ENCODE peak calls at places on chromosomes 4 and X, in four cellular contexts. P, L, C and M are unnamed samples.

GRCh38 chr4:112817933-112818921 is 181.3 kb downstream of the LARP7 start:
- DNase-seq in C (peak), L (peak), P (peak), M (peak)

GRCh38 chrX:110691446-110691845 is 104.2 kb downstream of the CHRDL1 start:
- DNase-seq in C (no peak), P (no peak), L (no peak), M (no peak)

GRCh38 chrX:109270580-109271484 is 211.1 kb downstream of the GUCY2F start:
- DNase-seq in L (no peak), P (no peak), C (no peak), M (no peak)

GRCh38 chr4:149223659-149224058 is 592.0 kb downstream of the IQCM start:
- DNase-seq in L (no peak), C (no peak), P (no peak), M (no peak)

GRCh38 chr4:84472154-84472553 is 26.9 kb downstream of the NKX6-1 start:
- DNase-seq in L (no peak), P (no peak), C (no peak), M (no peak)

GRCh38 chr4:113840850-113841249 is 79.3 kb upstream of the CAMK2D start:
- DNase-seq in P (no peak), C (no peak), L (no peak), M (no peak)

GRCh38 chr4:137755033-137755471 is 222.8 kb upstream of the PCDH18 start:
- DNase-seq in C (no peak), L (no peak), P (no peak), M (no peak)

GRCh38 chr4:15244354-15244753 is 183.5 kb upstream of the C1QTNF7 start:
- DNase-seq in C (no peak), P (no peak), L (no peak), M (no peak)

GRCh38 chr4:92305148-92305877 is 1.5 kb downstream of the GRID2 start:
- DNase-seq in L (no peak), P (peak), C (peak), M (peak)

GRCh38 chr4:6953751-6954380 is 44.2 kb downstream of the TBC1D14 start:
- DNase-seq in C (peak), P (no peak), L (no peak), M (no peak)

GRCh38 chrX:20681691-20682090 is 415.0 kb upstream of the RPS6KA3 start:
- DNase-seq in C (no peak), L (no peak), P (no peak), M (no peak)

GRCh38 chr4:100797356-100797755 is 279.5 kb upstream of the EMCN start:
- DNase-seq in L (no peak), C (no peak), P (no peak), M (no peak)

GRCh38 chr4:53508446-53508845 is 82.8 kb downstream of the LNX1 start:
- DNase-seq in L (peak), P (no peak), C (peak), M (no peak)

GRCh38 chr4:166838975-166839614 is 395.2 kb downstream of the SPOCK3 start:
- DNase-seq in C (no peak), L (no peak), P (no peak), M (no peak)

GRCh38 chr4:25174674-25175073 is 14.4 kb upstream of the SEPSECS start:
- DNase-seq in P (no peak), L (no peak), C (peak), M (no peak)

GRCh38 chr4:182616476-182616875 is 300.7 kb downstream of the DCTD start:
- DNase-seq in C (no peak), P (no peak), L (no peak), M (no peak)

GRCh38 chrX:26032141-26032917 is 105.8 kb upstream of the MAGEB18 start:
- DNase-seq in P (no peak), C (no peak), L (no peak), M (no peak)

GRCh38 chrX:14014526-14014925 is 15.2 kb downstream of the GEMIN8 start:
- DNase-seq in L (no peak), C (no peak), P (no peak), M (no peak)

GRCh38 chr4:140151700-140152014 is 2.3 kb downstream of the MAML3 start:
- DNase-seq in L (peak), P (peak), C (peak), M (peak)

GRCh38 chrX:77918568-77918967 is 8.1 kb downstream of the ATP7A start:
- DNase-seq in L (no peak), P (no peak), C (no peak), M (no peak)

GRCh38 chr4:106594291-106594952 is 225.8 kb upstream of the GIMD1 start:
- DNase-seq in L (no peak), C (no peak), P (no peak), M (no peak)

GRCh38 chrX:39688576-39689373 is 409.0 kb downstream of the BCOR start:
- DNase-seq in L (peak), P (no peak), C (peak), M (peak)
- TF ChIP-seq PHF8 in L (no peak), P (peak), C (peak), M (no peak)

GRCh38 chr4:3689576-3690551 is 76.3 kb upstream of the ADRA2C start:
- DNase-seq in L (no peak), P (no peak), C (no peak), M (no peak)
- TF ChIP-seq PHF8 in L (no peak), P (no peak), C (no peak), M (no peak)

DNA sequence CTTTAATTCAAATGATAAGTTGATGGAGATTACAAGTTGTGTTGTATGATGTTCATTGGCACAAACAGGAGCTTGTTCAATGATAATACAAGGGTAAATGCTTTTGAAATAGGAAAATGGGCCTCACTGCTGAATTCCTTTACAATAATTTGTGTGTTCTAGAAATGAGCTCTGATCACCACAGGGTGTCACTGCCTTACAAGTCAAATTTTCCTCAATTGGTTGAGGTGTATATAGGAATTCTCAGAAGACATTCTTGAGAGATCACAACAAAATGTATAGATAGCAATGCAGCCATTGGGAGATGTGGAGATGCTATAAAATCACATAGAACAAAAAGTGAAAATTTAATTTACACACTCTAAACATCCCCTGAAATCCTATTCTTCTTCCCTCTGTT is 49.6 kb downstream of the KLF8 start:
- DNase-seq in L (peak), P (no peak), C (peak), M (peak)
- TF ChIP-seq PHF8 in L (no peak), P (no peak), C (no peak), M (no peak)

GRCh38 chrX:130725519-130725918 is 177.5 kb downstream of the ENOX2 start:
- DNase-seq in C (no peak), P (no peak), L (no peak), M (no peak)

GRCh38 chrX:130728208-130728607 is 174.8 kb downstream of the ENOX2 start:
- DNase-seq in P (no peak), C (no peak), L (no peak), M (no peak)

GRCh38 chrX:130726661-130727060 is 176.3 kb downstream of the ENOX2 start:
- DNase-seq in L (no peak), P (no peak), C (no peak), M (no peak)
- TF ChIP-seq PHF8 in L (no peak), P (no peak), C (no peak), M (no peak)

GRCh38 chrX:39726810-39727209 is 370.9 kb downstream of the BCOR start:
- DNase-seq in P (no peak), C (no peak), L (no peak), M (no peak)
- TF ChIP-seq PHF8 in P (no peak), C (no peak), L (no peak), M (no peak)

GRCh38 chr4:11105715-11106114 is 323.0 kb downstream of the HS3ST1 start:
- DNase-seq in P (no peak), L (no peak), C (no peak), M (no peak)

GRCh38 chr4:11111370-11111769 is 317.3 kb downstream of the HS3ST1 start:
- DNase-seq in L (no peak), C (no peak), P (no peak), M (no peak)

GRCh38 chr4:11106769-11107168 is 321.9 kb downstream of the HS3ST1 start:
- DNase-seq in C (no peak), L (no peak), P (no peak), M (no peak)

GRCh38 chr4:11111876-11112275 is 316.8 kb downstream of the HS3ST1 start:
- DNase-seq in P (no peak), C (no peak), L (no peak), M (no peak)

DNA sequence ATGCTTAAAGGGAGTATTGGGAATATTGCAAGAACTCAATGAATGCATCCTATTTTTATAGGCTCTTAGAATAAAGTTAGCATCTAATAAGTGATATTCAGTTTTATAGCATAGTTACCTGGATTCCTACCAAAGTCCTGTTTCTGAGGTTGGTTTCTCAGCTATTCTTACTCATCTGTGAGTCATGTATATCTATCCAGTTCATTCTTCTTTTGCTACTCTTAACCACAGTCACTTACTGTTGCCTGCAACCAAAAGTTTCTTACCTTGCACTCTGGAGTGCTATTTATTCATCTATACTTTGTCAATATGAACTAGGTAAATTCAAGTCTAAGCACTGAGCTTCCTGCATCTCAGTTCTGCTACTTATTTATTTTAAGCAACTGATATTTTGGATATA is 322.5 kb downstream of the HS3ST1 start:
- DNase-seq in L (no peak), P (no peak), C (no peak), M (no peak)
- TF ChIP-seq PHF8 in L (no peak), P (no peak), C (no peak), M (no peak)

DNA sequence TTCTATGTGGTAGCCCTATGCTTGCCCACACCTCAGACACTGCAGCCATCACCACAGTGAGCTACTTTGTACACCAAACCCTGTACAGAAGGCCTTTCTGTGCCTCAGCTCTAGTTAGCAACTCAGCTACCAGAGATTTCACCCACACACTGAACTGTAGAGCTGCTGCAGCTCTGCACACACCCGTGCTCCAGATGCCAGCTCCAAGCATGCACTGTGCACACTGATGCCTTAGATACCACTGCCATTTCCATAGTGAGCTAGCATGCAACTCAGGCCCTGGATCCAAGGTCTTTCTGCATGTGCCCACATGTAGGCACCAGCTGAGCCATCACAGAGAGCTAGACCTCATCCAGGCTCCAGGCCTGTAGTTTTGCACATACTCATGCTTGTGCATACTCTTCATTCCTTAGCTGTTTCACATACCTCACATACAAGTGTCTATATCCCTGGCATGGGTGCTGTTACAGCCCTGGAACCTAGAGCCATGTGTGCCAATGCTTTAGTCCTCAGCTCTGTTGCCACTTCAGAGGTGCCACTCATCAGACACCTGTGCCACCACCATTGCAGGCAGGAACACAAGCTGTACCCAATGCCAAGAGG is 423.5 kb upstream of the NDST3 start:
- DNase-seq in C (no peak), P (no peak), L (no peak), M (no peak)
- TF ChIP-seq PHF8 in C (no peak), P (no peak), L (no peak), M (no peak)

GRCh38 chrX:141405486-141405877 is 163.2 kb upstream of the SPANXC start:
- DNase-seq in P (no peak), L (no peak), C (no peak), M (peak)
- TF ChIP-seq PHF8 in P (no peak), L (no peak), C (no peak), M (no peak)

DNA sequence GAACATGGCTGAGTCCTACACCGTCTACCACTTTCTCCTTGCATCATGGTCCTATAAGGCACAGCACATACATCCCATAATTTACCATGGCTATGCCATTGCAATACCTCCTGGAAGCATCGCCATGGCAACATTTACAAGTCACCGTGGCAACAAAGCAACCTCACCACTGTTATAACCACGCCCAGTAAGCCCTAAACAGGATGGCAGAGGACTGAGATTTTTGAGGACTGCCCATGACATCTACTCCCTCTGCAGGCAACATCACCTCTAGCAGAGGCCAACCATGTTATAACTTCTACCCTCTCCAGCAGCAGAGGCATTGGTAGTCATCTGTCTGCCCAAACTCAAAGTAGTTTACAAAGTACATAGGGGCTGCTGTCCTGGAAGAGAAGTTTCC is 29.7 kb downstream of the BCOR start:
- DNase-seq in L (no peak), C (no peak), P (no peak), M (peak)
- TF ChIP-seq PHF8 in L (no peak), C (no peak), P (no peak), M (no peak)

GRCh38 chrX:17375361-17375630 is 296 bp downstream of the NHS start:
- DNase-seq in C (no peak), L (no peak), P (no peak), M (no peak)

GRCh38 chrX:17373337-17373736 is 1.7 kb upstream of the NHS start:
- DNase-seq in C (no peak), L (no peak), P (no peak), M (no peak)

GRCh38 chrX:17376381-17377046 is 1.5 kb downstream of the NHS start:
- DNase-seq in L (no peak), P (no peak), C (no peak), M (peak)

GRCh38 chrX:17375631-17376380 is 806 bp downstream of the NHS start:
- DNase-seq in L (no peak), C (no peak), P (no peak), M (peak)

DNA sequence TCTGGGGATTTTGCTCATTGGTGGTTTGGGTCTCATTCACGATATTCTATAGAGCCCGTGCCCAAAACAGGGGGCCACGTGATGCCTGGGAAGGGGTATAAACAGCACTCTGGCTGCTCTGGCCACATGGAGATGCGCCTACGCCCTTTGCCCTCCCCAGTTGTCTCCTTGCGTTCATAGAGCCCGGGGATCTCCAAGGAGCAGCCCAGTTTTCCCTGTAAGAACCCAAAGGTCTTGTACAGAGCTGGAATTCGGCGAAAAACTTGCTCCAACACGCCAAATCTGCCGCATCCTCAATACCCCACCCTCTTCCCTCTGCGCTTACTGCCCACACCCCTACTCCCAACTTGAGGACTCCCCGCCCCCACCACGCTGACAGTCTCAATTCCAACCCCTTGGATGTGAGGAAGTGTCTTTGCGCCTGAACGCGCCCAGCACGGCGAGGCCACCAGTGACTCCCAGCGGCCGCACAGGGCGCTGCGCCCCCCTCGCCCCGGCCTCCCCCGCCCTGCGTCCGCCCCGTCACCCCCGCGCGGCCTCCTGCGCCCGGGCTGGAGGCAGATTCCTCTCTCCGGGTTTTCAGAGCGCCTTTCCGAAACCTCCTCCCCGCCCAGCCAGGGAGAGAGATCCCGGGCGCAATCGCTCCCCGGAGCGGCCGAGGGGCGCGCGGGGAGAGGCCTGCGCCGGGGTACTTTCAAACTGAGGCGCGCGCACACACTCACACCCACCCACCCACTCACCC is at the start of gene NHS:
- DNase-seq in L (no peak), P (peak), C (peak), M (peak)
- TF ChIP-seq PHF8 in L (no peak), P (no peak), C (no peak), M (no peak)